ENCODE peak calls at places on chromosomes 16 and 17, in four cellular contexts. One of them, this sample, is unnamed.

GRCh38 chr16:84959784-84960417 is 51.4 kb downstream of the ZDHHC7 start:
- DNase-seq in memory B cell: no peak
- DNase-seq in dermis blood vessel endothelial cell: no peak
- DNase-seq in AG20443: no peak
- DNase-seq in this sample: no peak

GRCh38 chr17:39867891-39868553 is at the start of gene ZPBP2:
- DNase-seq in memory B cell: peak
- DNase-seq in dermis blood vessel endothelial cell: no peak
- DNase-seq in AG20443: no peak
- DNase-seq in this sample: peak

GRCh38 chr17:16374129-16374528 is 6.8 kb upstream of the UBB start:
- DNase-seq in memory B cell: no peak
- DNase-seq in dermis blood vessel endothelial cell: no peak
- DNase-seq in AG20443: peak
- DNase-seq in this sample: no peak

GRCh38 chr17:78417531-78417909 is 39.1 kb downstream of the PGS1 start:
- DNase-seq in memory B cell: no peak
- DNase-seq in dermis blood vessel endothelial cell: no peak
- DNase-seq in AG20443: no peak
- DNase-seq in this sample: no peak

GRCh38 chr17:14730821-14731220 is 429.9 kb downstream of the HS3ST3B1 start:
- DNase-seq in memory B cell: no peak
- DNase-seq in dermis blood vessel endothelial cell: no peak
- DNase-seq in AG20443: no peak
- DNase-seq in this sample: no peak

GRCh38 chr16:4344659-4345438 is 6.3 kb downstream of the PAM16 start:
- DNase-seq in memory B cell: no peak
- DNase-seq in dermis blood vessel endothelial cell: peak
- DNase-seq in AG20443: no peak
- DNase-seq in this sample: no peak

GRCh38 chr16:47511882-47512281 is 50.8 kb downstream of the PHKB start:
- DNase-seq in memory B cell: no peak
- DNase-seq in dermis blood vessel endothelial cell: no peak
- DNase-seq in AG20443: no peak
- DNase-seq in this sample: no peak

GRCh38 chr17:20225162-20226115 is 216.3 kb downstream of the SPECC1 start:
- DNase-seq in memory B cell: no peak
- DNase-seq in dermis blood vessel endothelial cell: no peak
- DNase-seq in AG20443: no peak
- DNase-seq in this sample: no peak

GRCh38 chr16:69150146-69150865 is 17.9 kb downstream of the UTP4 start:
- DNase-seq in memory B cell: peak
- DNase-seq in dermis blood vessel endothelial cell: peak
- DNase-seq in AG20443: peak
- DNase-seq in this sample: no peak

GRCh38 chr17:60231234-60231633 is 81.5 kb downstream of the CA4 start:
- DNase-seq in memory B cell: no peak
- DNase-seq in dermis blood vessel endothelial cell: peak
- DNase-seq in AG20443: peak
- DNase-seq in this sample: no peak

GRCh38 chr17:69503711-69504110 is 89.2 kb downstream of the MAP2K6 start:
- DNase-seq in memory B cell: no peak
- DNase-seq in dermis blood vessel endothelial cell: no peak
- DNase-seq in AG20443: no peak
- DNase-seq in this sample: no peak

GRCh38 chr16:67249178-67249759 is 490 bp downstream of the SLC9A5 start:
- DNase-seq in memory B cell: no peak
- DNase-seq in dermis blood vessel endothelial cell: no peak
- DNase-seq in AG20443: peak
- DNase-seq in this sample: no peak

GRCh38 chr17:6654816-6655731 is 3.5 kb downstream of the C17orf100 start:
- DNase-seq in memory B cell: no peak
- DNase-seq in dermis blood vessel endothelial cell: peak
- DNase-seq in AG20443: no peak
- DNase-seq in this sample: no peak

GRCh38 chr17:56309897-56310296 is 156.6 kb downstream of the ANKFN1 start:
- DNase-seq in memory B cell: no peak
- DNase-seq in dermis blood vessel endothelial cell: no peak
- DNase-seq in AG20443: no peak
- DNase-seq in this sample: no peak

GRCh38 chr17:69609495-69610315 is 195.2 kb downstream of the MAP2K6 start:
- DNase-seq in memory B cell: no peak
- DNase-seq in dermis blood vessel endothelial cell: peak
- DNase-seq in AG20443: peak
- DNase-seq in this sample: no peak

GRCh38 chr17:14303343-14304221 is 2.7 kb downstream of the HS3ST3B1 start:
- DNase-seq in memory B cell: no peak
- DNase-seq in dermis blood vessel endothelial cell: no peak
- DNase-seq in AG20443: no peak
- DNase-seq in this sample: no peak

GRCh38 chr16:55214412-55214811 is 109.6 kb upstream of the IRX6 start:
- DNase-seq in memory B cell: no peak
- DNase-seq in dermis blood vessel endothelial cell: no peak
- DNase-seq in AG20443: no peak
- DNase-seq in this sample: no peak

GRCh38 chr17:28072935-28073533 is 30.6 kb downstream of the NLK start:
- DNase-seq in memory B cell: no peak
- DNase-seq in dermis blood vessel endothelial cell: no peak
- DNase-seq in AG20443: no peak
- DNase-seq in this sample: no peak

GRCh38 chr17:81841866-81842265 is 7.0 kb upstream of the PPP1R27 start:
- DNase-seq in memory B cell: no peak
- DNase-seq in dermis blood vessel endothelial cell: no peak
- DNase-seq in AG20443: no peak
- DNase-seq in this sample: no peak

This sample was measured in activated CD4-positive, alpha-beta T cell treated with anti-CD3 and anti-CD28 coated beads for 1 hour.